ENCODE peak calls at places on chromosome 5, in four cellular contexts. H is IMR-90, O is A549, U is dorsolateral prefrontal cortex. T is an unnamed sample.

GRCh38 chr5:90956511-90956910 is 397.9 kb downstream of the ADGRV1 start:
- DNase-seq in H (no peak), O (no peak), U (no peak), T (no peak)

GRCh38 chr5:138438724-138439536 is at the start of gene REEP2:
- DNase-seq in H (peak), O (peak), U (peak), T (peak)

GRCh38 chr5:32574540-32575175 is 10.7 kb upstream of the SUB1 start:
- DNase-seq in H (no peak), O (no peak), U (no peak), T (no peak)

GRCh38 chr5:9927106-9927505 is 297.0 kb upstream of the TAS2R1 start:
- DNase-seq in H (peak), O (no peak), U (no peak), T (peak)

GRCh38 chr5:112691758-112692157 is 45.9 kb upstream of the APC start:
- DNase-seq in H (peak), O (peak), U (no peak), T (no peak)

GRCh38 chr5:117454716-117455212 is 880.1 kb upstream of the SEMA6A start:
- DNase-seq in H (peak), O (peak), U (no peak), T (peak)

GRCh38 chr5:129904102-129904666 is at the start of gene CHSY3:
- DNase-seq in H (peak), O (peak), U (peak), T (peak)

GRCh38 chr5:98921947-98922508 is 6.8 kb downstream of the CHD1 start:
- DNase-seq in H (no peak), O (no peak), U (no peak), T (no peak)

GRCh38 chr5:57176350-57176857 is 2.5 kb downstream of the GPBP1 start:
- DNase-seq in H (peak), O (no peak), U (no peak), T (no peak)

GRCh38 chr5:38291355-38291754 is 33.0 kb downstream of the EGFLAM start:
- DNase-seq in H (no peak), O (no peak), U (no peak), T (no peak)

GRCh38 chr5:17217421-17218352 is at the start of gene BASP1:
- DNase-seq in H (peak), O (peak), U (peak), T (peak)

GRCh38 chr5:169071-169727 is 22.1 kb upstream of the LRRC14B start:
- DNase-seq in H (peak), O (no peak), U (peak), T (no peak)

GRCh38 chr5:175493726-175494125 is 15.4 kb downstream of the SFXN1 start:
- DNase-seq in H (no peak), O (no peak), U (no peak), T (peak)

GRCh38 chr5:146645382-146645781 is 129.4 kb upstream of the GPR151 start:
- DNase-seq in H (no peak), O (no peak), U (no peak), T (no peak)

GRCh38 chr5:91293131-91293530 is 90.0 kb downstream of the ARRDC3 start:
- DNase-seq in H (peak), O (no peak), U (no peak), T (no peak)

GRCh38 chr5:157744055-157745011 is 821 bp downstream of the LSM11 start:
- DNase-seq in H (no peak), O (no peak), U (no peak), T (peak)

GRCh38 chr5:133338504-133339355 is 273.6 kb downstream of the FSTL4 start:
- DNase-seq in H (no peak), O (no peak), U (no peak), T (no peak)

GRCh38 chr5:113359419-113359818 is 75.4 kb downstream of the TSSK1B start:
- DNase-seq in H (peak), O (no peak), U (no peak), T (no peak)

GRCh38 chr5:168822745-168823281 is 243.6 kb upstream of the PANK3 start:
- DNase-seq in H (peak), O (no peak), U (no peak), T (no peak)

GRCh38 chr5:121628783-121629182 is 222.9 kb upstream of the FTMT start:
- DNase-seq in H (no peak), O (no peak), U (no peak), T (no peak)

GRCh38 chr5:67350600-67351315 is 154.2 kb upstream of the CD180 start:
- DNase-seq in H (no peak), O (no peak), U (no peak), T (no peak)

GRCh38 chr5:138468133-138468965 is 3.1 kb downstream of the EGR1 start:
- DNase-seq in H (peak), O (no peak), U (no peak), T (no peak)

GRCh38 chr5:115355095-115355494 is 58.6 kb upstream of the CCDC112 start:
- DNase-seq in H (no peak), O (no peak), U (no peak), T (no peak)

GRCh38 chr5:148949871-148950863 is 112.7 kb downstream of the SH3TC2 start:
- DNase-seq in H (no peak), O (no peak), U (peak), T (no peak)

GRCh38 chr5:179800696-179801201 is 5.9 kb downstream of the MGAT4B start:
- DNase-seq in H (no peak), O (no peak), U (no peak), T (no peak)

GRCh38 chr5:26388946-26389345 is 649.4 kb downstream of the CDH9 start:
- DNase-seq in H (no peak), O (no peak), U (no peak), T (no peak)

GRCh38 chr5:75524071-75524470 is 12.4 kb downstream of the POLK start:
- DNase-seq in H (no peak), O (no peak), U (no peak), T (no peak)

GRCh38 chr5:14977058-14977640 is 105.6 kb upstream of the ANKH start:
- DNase-seq in H (no peak), O (no peak), U (no peak), T (no peak)

GRCh38 chr5:162488077-162488476 is 420.5 kb downstream of the GABRG2 start:
- DNase-seq in H (no peak), O (no peak), U (no peak), T (no peak)

GRCh38 chr5:53170748-53171349 is 61.3 kb upstream of the MOCS2 start:
- DNase-seq in H (peak), O (peak), U (no peak), T (peak)

GRCh38 chr5:60036539-60036938 is 143.0 kb upstream of the PDE4D start:
- DNase-seq in H (no peak), O (no peak), U (no peak), T (no peak)

GRCh38 chr5:179840321-179840720 is 18.3 kb downstream of the MRNIP start:
- DNase-seq in H (no peak), O (no peak), U (no peak), T (no peak)

GRCh38 chr5:166788050-166788449 is 1503.4 kb upstream of the WWC1 start:
- DNase-seq in H (no peak), O (no peak), U (no peak), T (no peak)

GRCh38 chr5:55850839-55851674 is at the start of gene IL31RA:
- DNase-seq in H (peak), O (peak), U (no peak), T (peak)

DNA sequence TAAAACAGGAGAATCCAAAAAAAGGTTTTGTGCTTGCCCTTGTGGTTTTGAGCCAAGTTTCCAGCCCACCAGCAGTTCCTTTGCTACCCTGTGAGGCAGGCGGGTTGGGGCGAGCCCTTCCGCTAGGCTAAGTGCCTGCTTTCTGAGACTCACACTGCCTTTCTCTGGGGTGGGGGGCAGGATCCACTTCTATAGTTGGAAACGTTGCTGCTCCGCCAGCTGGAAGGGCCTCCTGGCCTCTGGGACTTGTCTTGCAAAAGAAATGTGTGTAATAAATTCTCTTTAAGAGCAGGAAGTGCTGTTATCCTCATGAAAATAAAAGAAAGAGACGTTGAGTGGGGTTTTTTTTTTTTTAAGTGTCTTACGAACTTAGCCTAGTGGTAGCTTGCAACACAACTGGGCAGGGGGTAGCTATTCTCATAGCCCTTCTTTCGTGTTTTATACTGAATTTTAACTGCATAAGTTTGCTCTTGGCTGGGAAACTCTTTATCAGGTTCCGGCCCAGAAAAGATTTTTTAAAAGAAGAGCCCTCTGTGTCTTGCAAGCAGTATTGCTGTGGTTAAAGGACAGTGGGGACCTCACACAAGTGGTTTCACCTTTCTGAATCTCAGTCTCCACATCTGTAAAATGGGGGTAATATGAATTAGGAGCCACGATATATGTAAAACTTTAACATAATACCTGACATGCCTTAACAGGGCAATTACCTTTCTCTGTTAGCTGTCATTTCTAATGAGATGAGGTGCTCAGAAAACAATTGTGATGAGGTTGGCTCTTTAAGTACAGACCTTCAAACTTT is 19.8 kb downstream of the JADE2 start:
- DNase-seq in H (no peak), O (no peak), U (no peak), T (no peak)
- H3K27ac ChIP-seq in H (no peak), O (no peak), U (no peak), T (no peak)

GRCh38 chr5:43068037-43068436 is 27.9 kb upstream of the ANXA2R start:
- DNase-seq in H (no peak), O (no peak), U (no peak), T (no peak)
- H3K27ac ChIP-seq in H (peak), O (peak), U (no peak), T (peak)

GRCh38 chr5:153863941-153864340 is 174.8 kb downstream of the FAM114A2 start:
- DNase-seq in H (no peak), O (no peak), U (no peak), T (no peak)
- H3K27ac ChIP-seq in H (no peak), O (no peak), U (no peak), T (no peak)

GRCh38 chr5:87120518-87121314 is 147.0 kb upstream of the RASA1 start:
- DNase-seq in H (peak), O (no peak), U (no peak), T (peak)
- H3K27ac ChIP-seq in H (peak), O (peak), U (no peak), T (peak)

GRCh38 chr5:80238778-80239679 is 16.8 kb downstream of the SERINC5 start:
- DNase-seq in H (peak), O (no peak), U (peak), T (no peak)

GRCh38 chr5:80240368-80240986 is 15.4 kb downstream of the SERINC5 start:
- DNase-seq in H (no peak), O (no peak), U (no peak), T (no peak)

GRCh38 chr5:80237243-80237642 is 18.6 kb downstream of the SERINC5 start:
- DNase-seq in H (no peak), O (no peak), U (no peak), T (no peak)

GRCh38 chr5:80239680-80240367 is 16.0 kb downstream of the SERINC5 start:
- DNase-seq in H (peak), O (no peak), U (no peak), T (no peak)

GRCh38 chr5:80238078-80238477 is 17.8 kb downstream of the SERINC5 start:
- DNase-seq in H (no peak), O (no peak), U (no peak), T (no peak)
- H3K27ac ChIP-seq in H (no peak), O (no peak), U (peak), T (no peak)